ENCODE peak calls at places on chromosomes 12 and 14, in eight cellular contexts. N is lower lobe of right lung, E is cardiac fibroblast, B is cardiac muscle cell, C is tibial nerve, I is fibroblast of pulmonary artery, W is foreskin fibroblast, J is fibroblast of villous mesenchyme. H is an unnamed sample.

GRCh38 chr12:109277899-109278762 is 31.0 kb downstream of the FOXN4 start:
- DNase-seq in N (no peak), E (peak), B (no peak), C (peak), I (peak), W (peak), J (peak), H (peak)

GRCh38 chr12:49059385-49060232 is 985 bp downstream of the KMT2D start:
- DNase-seq in N (no peak), E (peak), B (peak), C (no peak), I (peak), W (peak), J (peak), H (no peak)

GRCh38 chr12:38745601-38746000 is 159.8 kb downstream of the CPNE8 start:
- DNase-seq in N (no peak), E (no peak), B (no peak), C (no peak), I (no peak), W (no peak), J (no peak), H (no peak)

GRCh38 chr12:50925342-50925651 is 27.0 kb upstream of the HIGD1C start:
- DNase-seq in N (no peak), E (no peak), B (no peak), C (no peak), I (no peak), W (no peak), J (no peak), H (peak)

GRCh38 chr14:23360496-23360895 is 4.5 kb downstream of the EFS start:
- DNase-seq in N (no peak), E (no peak), B (no peak), C (no peak), I (no peak), W (no peak), J (no peak), H (no peak)

GRCh38 chr12:31922341-31923062 is 36.7 kb upstream of the RESF1 start:
- DNase-seq in N (no peak), E (peak), B (no peak), C (no peak), I (peak), W (peak), J (no peak), H (peak)

GRCh38 chr12:122265433-122265832 is 861 bp downstream of the VPS33A start:
- DNase-seq in N (no peak), E (no peak), B (no peak), C (no peak), I (no peak), W (no peak), J (no peak), H (no peak)

GRCh38 chr12:12592930-12593329 is 18.7 kb upstream of the CREBL2 start:
- DNase-seq in N (no peak), E (peak), B (no peak), C (no peak), I (peak), W (no peak), J (no peak), H (peak)

GRCh38 chr12:46941981-46942380 is 116.2 kb upstream of the SLC38A4 start:
- DNase-seq in N (no peak), E (no peak), B (no peak), C (no peak), I (no peak), W (no peak), J (no peak), H (no peak)

GRCh38 chr12:132559652-132560420 is 50.5 kb downstream of the LRCOL1 start:
- DNase-seq in N (no peak), E (peak), B (peak), C (no peak), I (peak), W (peak), J (peak), H (no peak)

GRCh38 chr14:81400852-81401251 is 728 bp upstream of the STON2 start:
- DNase-seq in N (peak), E (peak), B (no peak), C (peak), I (peak), W (peak), J (peak), H (peak)

GRCh38 chr12:106417926-106418910 is 60.7 kb downstream of the POLR3B start:
- DNase-seq in N (no peak), E (peak), B (no peak), C (no peak), I (peak), W (peak), J (peak), H (peak)

GRCh38 chr12:12024958-12025682 is 45.6 kb upstream of the BCL2L14 start:
- DNase-seq in N (no peak), E (no peak), B (no peak), C (no peak), I (no peak), W (no peak), J (no peak), H (no peak)

GRCh38 chr14:19878029-19878642 is 3.2 kb downstream of the OR4K2 start:
- DNase-seq in N (no peak), E (no peak), B (no peak), C (no peak), I (peak), W (no peak), J (no peak), H (peak)

GRCh38 chr12:54948171-54948570 is 36.4 kb downstream of the TESPA1 start:
- DNase-seq in N (no peak), E (no peak), B (no peak), C (no peak), I (no peak), W (no peak), J (no peak), H (no peak)

GRCh38 chr14:64510825-64511679 is 6.5 kb downstream of the ZBTB1 start:
- DNase-seq in N (no peak), E (peak), B (peak), C (peak), I (peak), W (peak), J (peak), H (peak)

GRCh38 chr14:38366374-38366773 is 110.5 kb upstream of the CLEC14A start:
- DNase-seq in N (no peak), E (peak), B (no peak), C (no peak), I (peak), W (no peak), J (no peak), H (no peak)

GRCh38 chr14:53109028-53109687 is 44.0 kb downstream of the DDHD1 start:
- DNase-seq in N (no peak), E (no peak), B (no peak), C (no peak), I (no peak), W (no peak), J (peak), H (no peak)

GRCh38 chr14:45254771-45255170 is 1.8 kb upstream of the MIS18BP1 start:
- DNase-seq in N (no peak), E (no peak), B (no peak), C (no peak), I (no peak), W (no peak), J (no peak), H (no peak)

GRCh38 chr14:100155049-100155621 is 4.3 kb downstream of the DEGS2 start:
- DNase-seq in N (no peak), E (no peak), B (peak), C (no peak), I (peak), W (no peak), J (peak), H (no peak)

GRCh38 chr12:96237465-96238077 is 43.4 kb downstream of the ELK3 start:
- DNase-seq in N (no peak), E (peak), B (no peak), C (peak), I (peak), W (peak), J (peak), H (peak)

DNA sequence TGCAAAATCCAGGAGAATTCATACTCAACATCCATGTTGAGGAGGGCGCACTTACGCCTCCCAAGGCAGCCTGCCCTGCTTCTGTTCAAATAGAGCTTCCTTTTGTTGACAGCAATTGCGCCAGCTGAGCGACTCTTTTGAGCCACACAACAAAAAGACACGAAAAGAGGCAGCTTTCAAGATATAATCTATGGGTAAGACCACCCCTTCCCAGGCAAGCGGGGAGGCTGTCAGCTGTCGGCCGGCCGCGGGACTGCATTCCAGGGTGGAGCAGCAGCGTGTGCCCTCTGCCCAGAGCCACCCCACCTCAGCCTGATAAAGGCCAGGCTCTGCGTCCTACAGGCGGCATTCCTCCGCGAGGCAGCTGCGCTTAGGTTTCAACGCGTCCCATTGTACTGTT is 15.8 kb upstream of the STAB2 start:
- DNase-seq in N (peak), E (peak), B (peak), C (no peak), I (no peak), W (no peak), J (no peak), H (no peak)
- TF ChIP-seq CTCF in N (no peak), E (no peak), B (peak), C (no peak), I (no peak), W (no peak), J (no peak), H (no peak)

GRCh38 chr12:111434680-111435338 is 29.1 kb downstream of the SH2B3 start:
- DNase-seq in N (no peak), E (peak), B (no peak), C (peak), I (peak), W (peak), J (peak), H (peak)
- H3K4me3 ChIP-seq in N (no peak), E (peak), B (no peak), C (no peak), I (peak), W (peak), J (no peak), H (peak)

GRCh38 chr12:104828015-104828414 is 130.1 kb downstream of the SLC41A2 start:
- DNase-seq in N (no peak), E (no peak), B (no peak), C (no peak), I (no peak), W (no peak), J (no peak), H (no peak)

GRCh38 chr12:104827587-104827986 is 130.5 kb downstream of the SLC41A2 start:
- DNase-seq in N (no peak), E (no peak), B (no peak), C (no peak), I (peak), W (no peak), J (peak), H (no peak)

GRCh38 chr12:104823985-104824441 is 134.1 kb downstream of the SLC41A2 start:
- DNase-seq in N (peak), E (no peak), B (no peak), C (no peak), I (no peak), W (no peak), J (no peak), H (no peak)

GRCh38 chr12:104825408-104825807 is 132.7 kb downstream of the SLC41A2 start:
- DNase-seq in N (no peak), E (peak), B (no peak), C (no peak), I (peak), W (peak), J (peak), H (no peak)
- TF ChIP-seq CTCF in N (peak), E (peak), B (peak), C (no peak), I (peak), W (peak), J (peak), H (peak)

GRCh38 chr12:85659754-85660530 is 176.3 kb downstream of the RASSF9 start:
- DNase-seq in N (no peak), E (no peak), B (no peak), C (no peak), I (no peak), W (no peak), J (no peak), H (no peak)

GRCh38 chr12:85662209-85662607 is 174.0 kb downstream of the RASSF9 start:
- DNase-seq in N (no peak), E (no peak), B (no peak), C (no peak), I (no peak), W (no peak), J (no peak), H (no peak)

GRCh38 chr12:85663631-85664030 is 172.6 kb downstream of the RASSF9 start:
- DNase-seq in N (no peak), E (no peak), B (no peak), C (no peak), I (no peak), W (no peak), J (no peak), H (no peak)

GRCh38 chr12:85664429-85664828 is 171.8 kb downstream of the RASSF9 start:
- DNase-seq in N (no peak), E (no peak), B (no peak), C (no peak), I (no peak), W (no peak), J (no peak), H (no peak)

GRCh38 chr12:85661461-85662208 is 174.6 kb downstream of the RASSF9 start:
- DNase-seq in N (no peak), E (no peak), B (no peak), C (no peak), I (no peak), W (no peak), J (no peak), H (no peak)
- H3K4me3 ChIP-seq in N (no peak), E (no peak), B (no peak), C (no peak), I (no peak), W (no peak), J (no peak), H (no peak)

GRCh38 chr14:104341532-104342434 is 203.4 kb downstream of the KIF26A start:
- DNase-seq in N (peak), E (peak), B (peak), C (no peak), I (peak), W (no peak), J (peak), H (no peak)
- TF ChIP-seq CTCF in N (peak), E (no peak), B (peak), C (no peak), I (no peak), W (no peak), J (peak), H (no peak)

H was measured in fibroblast of the aortic adventitia.